ENCODE peak calls at places on chromosomes 4 and X, in five cellular contexts. W is psoas muscle; P is breast epithelium; G is fibroblast of lung; U is CD8-positive, alpha-beta T cell. J is an unnamed sample.

GRCh38 chr4:170090667-170091052 is 904 bp upstream of the AADAT start:
- DNase-seq in W (no peak), P (no peak), G (peak), U (no peak), J (no peak)

GRCh38 chrX:1500701-1501624 is 36.0 kb downstream of the P2RY8 start:
- DNase-seq in W (no peak), P (no peak), G (no peak), U (no peak), J (no peak)

GRCh38 chrX:51694254-51694653 is 11.6 kb upstream of the CENPVL2 start:
- DNase-seq in W (no peak), P (no peak), G (no peak), U (no peak), J (no peak)

GRCh38 chr4:185837415-185838103 is 25.6 kb upstream of the SORBS2 start:
- DNase-seq in W (no peak), P (no peak), G (no peak), U (no peak), J (no peak)

GRCh38 chr4:3420606-3420955 is 21.2 kb upstream of the HGFAC start:
- DNase-seq in W (peak), P (no peak), G (no peak), U (no peak), J (peak)

GRCh38 chr4:186216465-186217024 is 10.8 kb upstream of the KLKB1 start:
- DNase-seq in W (no peak), P (no peak), G (no peak), U (no peak), J (no peak)

GRCh38 chr4:8346838-8347605 is 77.5 kb downstream of the HTRA3 start:
- DNase-seq in W (no peak), P (no peak), G (no peak), U (no peak), J (no peak)

GRCh38 chrX:17703201-17703600 is 34.1 kb upstream of the SCML1 start:
- DNase-seq in W (no peak), P (no peak), G (peak), U (no peak), J (no peak)

GRCh38 chr4:76279462-76279861 is 27.1 kb upstream of the STBD1 start:
- DNase-seq in W (no peak), P (no peak), G (no peak), U (peak), J (no peak)

GRCh38 chr4:183038436-183038835 is 60.6 kb upstream of the WWC2 start:
- DNase-seq in W (no peak), P (no peak), G (no peak), U (no peak), J (no peak)

GRCh38 chr4:159606835-159607234 is 504.0 kb downstream of the RAPGEF2 start:
- DNase-seq in W (no peak), P (no peak), G (peak), U (no peak), J (no peak)

GRCh38 chr4:133268205-133268604 is 119.1 kb downstream of the PCDH10 start:
- DNase-seq in W (no peak), P (no peak), G (no peak), U (no peak), J (no peak)

GRCh38 chr4:122914292-122914904 is 8.0 kb downstream of the NUDT6 start:
- DNase-seq in W (no peak), P (no peak), G (peak), U (peak), J (no peak)

GRCh38 chrX:4179031-4179430 is 465.6 kb upstream of the PRKX start:
- DNase-seq in W (no peak), P (no peak), G (no peak), U (no peak), J (no peak)

GRCh38 chrX:13131511-13132137 is 87.2 kb upstream of the FAM9C start:
- DNase-seq in W (no peak), P (no peak), G (no peak), U (no peak), J (no peak)
- TF ChIP-seq CTCF in W (no peak), P (no peak), G (no peak), U (no peak), J (no peak)

GRCh38 chr4:56544573-56545131 is 39.1 kb downstream of the ARL9 start:
- DNase-seq in W (peak), P (peak), G (peak), U (peak), J (peak)
- TF ChIP-seq CTCF in W (peak), P (peak), G (peak), U (peak), J (peak)

GRCh38 chrX:39477438-39478120 is 620.2 kb downstream of the BCOR start:
- DNase-seq in W (peak), P (no peak), G (peak), U (peak), J (no peak)
- TF ChIP-seq CTCF in W (no peak), P (no peak), G (no peak), U (no peak), J (peak)

GRCh38 chrX:97310373-97310772 is 426.7 kb downstream of the RPA4 start:
- DNase-seq in W (no peak), P (no peak), G (peak), U (no peak), J (peak)

GRCh38 chrX:97314348-97314747 is 430.6 kb downstream of the RPA4 start:
- DNase-seq in W (no peak), P (no peak), G (no peak), U (no peak), J (no peak)

GRCh38 chrX:97311066-97311778 is 427.5 kb downstream of the RPA4 start:
- DNase-seq in W (no peak), P (no peak), G (no peak), U (no peak), J (no peak)

GRCh38 chrX:97320305-97320704 is 436.6 kb downstream of the RPA4 start:
- DNase-seq in W (no peak), P (no peak), G (no peak), U (no peak), J (no peak)

DNA sequence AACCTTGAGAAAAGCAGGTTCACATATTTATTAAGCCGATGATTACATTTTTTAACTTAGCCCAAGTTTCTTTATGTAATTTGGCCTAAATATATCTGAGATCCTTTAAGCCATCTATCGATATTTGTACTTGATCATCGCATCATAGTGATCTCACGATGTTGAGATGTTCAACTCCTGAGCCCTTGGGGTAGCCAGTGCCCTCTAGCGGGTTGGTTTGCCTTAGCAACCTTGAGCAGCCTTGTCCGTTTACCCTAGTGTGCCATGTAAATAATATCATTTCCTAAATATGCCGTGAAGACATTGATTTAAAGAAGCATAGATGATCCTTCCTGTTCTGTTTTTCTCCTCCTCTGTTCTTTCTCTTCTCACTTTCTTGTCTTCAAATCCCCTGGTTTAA is 432.2 kb downstream of the RPA4 start:
- DNase-seq in W (no peak), P (no peak), G (no peak), U (no peak), J (no peak)
- TF ChIP-seq CTCF in W (peak), P (no peak), G (no peak), U (no peak), J (no peak)

DNA sequence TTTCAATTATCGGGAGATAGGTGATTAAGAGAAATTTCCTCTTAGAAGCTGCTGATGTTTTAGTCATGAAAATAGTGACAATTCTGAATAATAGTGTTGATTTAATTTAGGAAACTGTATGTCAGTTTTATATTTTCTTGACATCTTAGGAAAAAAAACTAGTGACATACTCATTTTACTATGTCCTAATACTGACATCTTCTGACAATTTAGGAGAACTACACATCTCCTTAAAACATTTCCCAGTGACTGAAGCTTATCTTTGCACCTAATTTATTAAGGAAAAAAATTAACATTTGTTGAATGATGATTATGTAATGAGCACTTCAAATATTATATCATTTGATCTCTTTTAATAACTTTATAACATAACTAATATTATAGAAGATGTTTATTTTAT is 42.0 kb upstream of the RBMXL3 start:
- DNase-seq in W (no peak), P (no peak), G (peak), U (no peak), J (no peak)
- TF ChIP-seq CTCF in W (peak), P (peak), G (no peak), U (no peak), J (peak)

DNA sequence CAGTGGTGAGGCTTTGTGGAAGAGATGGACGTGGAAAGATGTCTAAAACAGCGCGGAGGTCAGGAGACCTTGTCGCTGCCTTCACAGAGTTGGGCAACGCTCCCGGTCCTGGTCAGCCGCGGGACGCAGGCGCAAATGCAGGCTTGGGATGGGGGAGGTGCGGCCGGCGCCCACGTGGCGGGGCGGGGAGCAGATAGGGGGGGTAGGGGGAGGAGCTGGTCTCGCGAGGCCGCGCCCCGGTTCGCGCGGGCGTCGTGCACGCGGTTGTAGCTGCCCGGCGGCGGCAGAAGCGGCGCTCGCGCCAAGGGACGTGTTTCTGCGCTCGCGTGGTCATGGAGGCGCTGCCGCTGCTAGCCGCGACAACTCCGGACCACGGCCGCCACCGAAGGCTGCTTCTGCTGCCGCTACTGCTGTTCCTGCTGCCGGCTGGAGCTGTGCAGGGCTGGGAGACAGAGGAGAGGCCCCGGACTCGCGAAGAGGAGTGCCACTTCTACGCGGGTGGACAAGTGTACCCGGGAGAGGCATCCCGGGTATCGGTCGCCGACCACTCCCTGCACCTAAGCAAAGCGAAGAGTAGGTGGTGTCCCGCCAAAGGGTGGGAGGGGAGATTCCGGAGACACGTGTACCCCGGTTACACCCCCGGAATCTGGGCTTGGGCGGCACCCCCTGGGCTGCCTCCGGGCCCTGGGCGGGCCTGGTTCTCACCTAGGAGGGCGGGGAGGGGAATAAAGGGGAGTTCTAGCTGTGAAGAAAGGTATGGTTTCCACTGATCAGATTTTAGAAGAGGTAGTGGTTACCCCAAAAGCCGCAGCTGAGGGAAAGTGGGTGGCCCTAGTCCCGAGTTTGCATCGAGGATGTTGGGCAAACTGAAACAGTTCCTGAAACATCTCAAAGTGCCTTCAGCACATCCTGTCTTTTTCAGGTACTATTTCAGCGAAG is at the start of gene PRDX4:
- DNase-seq in W (peak), P (peak), G (peak), U (peak), J (peak)
- TF ChIP-seq CTCF in W (no peak), P (no peak), G (no peak), U (no peak), J (no peak)

GRCh38 chr4:42654606-42655005 is 2.3 kb downstream of the ATP8A1 start:
- DNase-seq in W (no peak), P (no peak), G (peak), U (peak), J (no peak)
- TF ChIP-seq CTCF in W (no peak), P (no peak), G (no peak), U (no peak), J (no peak)

DNA sequence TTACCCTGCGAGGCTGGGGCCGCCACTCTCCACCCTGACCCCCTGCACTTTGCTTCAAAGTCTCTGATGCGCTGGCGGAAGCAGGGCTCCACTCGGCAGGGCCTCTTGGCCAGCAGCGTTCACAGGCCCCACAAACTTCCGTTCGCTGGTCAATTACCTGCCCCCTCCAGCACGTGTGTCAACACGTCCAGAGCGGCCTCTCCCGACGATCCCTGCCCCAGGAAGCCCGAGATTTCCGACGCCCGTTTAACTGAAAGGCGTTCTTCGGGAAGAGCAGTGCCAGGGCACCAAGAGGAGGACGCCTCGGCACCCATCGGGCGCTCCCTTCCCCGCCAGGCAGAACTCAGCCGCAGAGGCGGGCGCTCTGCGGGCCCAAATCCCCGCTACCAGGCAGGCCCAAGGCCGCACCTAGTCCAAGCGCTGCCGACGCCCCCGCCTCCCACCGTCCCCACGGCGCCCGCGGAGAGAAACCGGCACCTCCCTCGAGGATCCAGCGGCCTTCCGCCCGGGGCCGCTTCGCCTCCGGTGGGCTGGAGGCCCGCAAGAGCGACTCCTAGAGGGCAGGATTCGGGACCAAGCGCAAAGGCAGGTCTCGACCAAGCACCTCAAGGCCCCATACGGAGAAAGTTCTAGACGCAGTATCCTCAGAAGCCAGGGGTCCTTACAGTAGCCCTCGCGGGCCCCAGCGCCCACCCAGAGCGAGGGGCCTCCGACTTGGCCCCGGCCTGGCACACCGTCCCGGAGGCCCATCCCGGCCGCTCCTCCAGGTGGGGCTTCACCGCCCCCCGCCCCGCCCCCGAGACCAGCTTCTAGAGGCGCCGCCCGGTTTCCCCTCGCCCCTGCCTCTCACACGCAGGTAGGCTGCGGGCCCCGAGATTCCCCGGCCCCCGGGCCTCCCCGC is 586 bp downstream of the BCAP31 start:
- DNase-seq in W (peak), P (no peak), G (peak), U (peak), J (no peak)
- TF ChIP-seq CTCF in W (peak), P (no peak), G (peak), U (peak), J (no peak)

DNA sequence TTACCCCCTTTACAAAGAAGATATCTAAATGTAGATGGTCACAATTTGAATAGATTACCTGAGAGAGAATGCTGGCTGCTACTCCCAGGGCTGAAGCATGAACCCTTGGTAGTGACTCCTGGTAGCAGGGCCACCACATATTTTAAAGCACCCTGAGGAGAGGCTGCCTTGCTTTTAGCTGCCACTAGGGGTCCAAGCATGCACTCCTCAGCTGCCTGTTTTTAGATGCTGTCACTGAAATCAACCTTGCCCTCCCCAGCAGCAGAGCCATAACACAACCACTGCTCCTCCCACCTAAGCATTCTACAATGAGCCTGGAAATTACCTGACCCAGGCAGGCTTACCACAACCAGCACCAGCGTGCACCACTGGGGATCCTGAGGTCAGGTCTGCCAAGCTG is 850.9 kb downstream of the FAM133A start:
- DNase-seq in W (peak), P (no peak), G (no peak), U (no peak), J (no peak)
- TF ChIP-seq CTCF in W (no peak), P (no peak), G (no peak), U (no peak), J (no peak)

GRCh38 chr4:4853371-4853823 is 6.1 kb upstream of the MSX1 start:
- DNase-seq in W (peak), P (no peak), G (no peak), U (no peak), J (no peak)

GRCh38 chr4:4851906-4852305 is 7.6 kb upstream of the MSX1 start:
- DNase-seq in W (peak), P (peak), G (no peak), U (no peak), J (no peak)

GRCh38 chr4:4851081-4851480 is 8.4 kb upstream of the MSX1 start:
- DNase-seq in W (no peak), P (peak), G (no peak), U (no peak), J (no peak)

GRCh38 chr4:4853921-4854648 is 5.4 kb upstream of the MSX1 start:
- DNase-seq in W (peak), P (peak), G (no peak), U (no peak), J (no peak)

GRCh38 chr4:4852591-4853362 is 6.7 kb upstream of the MSX1 start:
- DNase-seq in W (peak), P (no peak), G (peak), U (peak), J (no peak)
- TF ChIP-seq CTCF in W (no peak), P (no peak), G (peak), U (no peak), J (peak)

J was measured in mesothelial cell of epicardium.